ENCODE peak calls at places on chromosome 5, in seven cellular contexts. One of them, this sample, is unnamed.
A peak's percentile ranks its signal among the peaks of the same experiment; 100 is the strongest.

GRCh38 chr5:53469946-53470687 is 10.3 kb upstream of the FST start:
- DNase-seq in M059J: peak; percentile 69
- DNase-seq in T1000: no peak
- DNase-seq in natural killer cell treated with Interleukin-12 subunit alpha and Interleukin-12 subunit beta and Interleukin-15 and Interleukin-18, amount 100 ng/mL, for 72 hours: no peak
- DNase-seq in activated T-cell treated with anti-CD3 and anti-CD28 coated beads, Interleukin-2, amount 50 U/mL, for 72 hours: no peak
- DNase-seq in stimulated activated CD8-positive, alpha-beta memory T cell treated with anti-CD3 and anti-CD28 coated beads, Interleukin-2, amount 100 ng/mL, for 1 hour: no peak
- DNase-seq in T-helper 2 cell: no peak
- DNase-seq in this sample: no peak

GRCh38 chr5:175686396-175686795 is 28.5 kb downstream of the HRH2 start:
- DNase-seq in M059J: no peak
- DNase-seq in T1000: no peak
- DNase-seq in natural killer cell treated with Interleukin-12 subunit alpha and Interleukin-12 subunit beta and Interleukin-15 and Interleukin-18, amount 100 ng/mL, for 72 hours: no peak
- DNase-seq in activated T-cell treated with anti-CD3 and anti-CD28 coated beads, Interleukin-2, amount 50 U/mL, for 72 hours: no peak
- DNase-seq in stimulated activated CD8-positive, alpha-beta memory T cell treated with anti-CD3 and anti-CD28 coated beads, Interleukin-2, amount 100 ng/mL, for 1 hour: no peak
- DNase-seq in T-helper 2 cell: no peak
- DNase-seq in this sample: no peak

GRCh38 chr5:125704888-125705287 is 718.3 kb upstream of the GRAMD2B start:
- DNase-seq in M059J: no peak
- DNase-seq in T1000: no peak
- DNase-seq in natural killer cell treated with Interleukin-12 subunit alpha and Interleukin-12 subunit beta and Interleukin-15 and Interleukin-18, amount 100 ng/mL, for 72 hours: no peak
- DNase-seq in activated T-cell treated with anti-CD3 and anti-CD28 coated beads, Interleukin-2, amount 50 U/mL, for 72 hours: no peak
- DNase-seq in stimulated activated CD8-positive, alpha-beta memory T cell treated with anti-CD3 and anti-CD28 coated beads, Interleukin-2, amount 100 ng/mL, for 1 hour: no peak
- DNase-seq in T-helper 2 cell: no peak
- DNase-seq in this sample: no peak

GRCh38 chr5:10913846-10914245 is 152.8 kb upstream of the DAP start:
- DNase-seq in M059J: peak; percentile 100
- DNase-seq in T1000: no peak
- DNase-seq in natural killer cell treated with Interleukin-12 subunit alpha and Interleukin-12 subunit beta and Interleukin-15 and Interleukin-18, amount 100 ng/mL, for 72 hours: no peak
- DNase-seq in activated T-cell treated with anti-CD3 and anti-CD28 coated beads, Interleukin-2, amount 50 U/mL, for 72 hours: no peak
- DNase-seq in stimulated activated CD8-positive, alpha-beta memory T cell treated with anti-CD3 and anti-CD28 coated beads, Interleukin-2, amount 100 ng/mL, for 1 hour: no peak
- DNase-seq in T-helper 2 cell: no peak
- DNase-seq in this sample: no peak

GRCh38 chr5:94945656-94946055 is 327.2 kb downstream of the SLF1 start:
- DNase-seq in M059J: no peak
- DNase-seq in T1000: no peak
- DNase-seq in natural killer cell treated with Interleukin-12 subunit alpha and Interleukin-12 subunit beta and Interleukin-15 and Interleukin-18, amount 100 ng/mL, for 72 hours: no peak
- DNase-seq in activated T-cell treated with anti-CD3 and anti-CD28 coated beads, Interleukin-2, amount 50 U/mL, for 72 hours: no peak
- DNase-seq in stimulated activated CD8-positive, alpha-beta memory T cell treated with anti-CD3 and anti-CD28 coated beads, Interleukin-2, amount 100 ng/mL, for 1 hour: no peak
- DNase-seq in T-helper 2 cell: no peak
- DNase-seq in this sample: no peak

GRCh38 chr5:178428341-178429155 is 161.6 kb downstream of the COL23A1 start:
- DNase-seq in M059J: peak; percentile 23
- DNase-seq in T1000: no peak
- DNase-seq in natural killer cell treated with Interleukin-12 subunit alpha and Interleukin-12 subunit beta and Interleukin-15 and Interleukin-18, amount 100 ng/mL, for 72 hours: no peak
- DNase-seq in activated T-cell treated with anti-CD3 and anti-CD28 coated beads, Interleukin-2, amount 50 U/mL, for 72 hours: no peak
- DNase-seq in stimulated activated CD8-positive, alpha-beta memory T cell treated with anti-CD3 and anti-CD28 coated beads, Interleukin-2, amount 100 ng/mL, for 1 hour: no peak
- DNase-seq in T-helper 2 cell: no peak
- DNase-seq in this sample: no peak

GRCh38 chr5:150144211-150144801 is 11.3 kb downstream of the PDGFRB start:
- DNase-seq in M059J: no peak
- DNase-seq in T1000: no peak
- DNase-seq in natural killer cell treated with Interleukin-12 subunit alpha and Interleukin-12 subunit beta and Interleukin-15 and Interleukin-18, amount 100 ng/mL, for 72 hours: no peak
- DNase-seq in activated T-cell treated with anti-CD3 and anti-CD28 coated beads, Interleukin-2, amount 50 U/mL, for 72 hours: no peak
- DNase-seq in stimulated activated CD8-positive, alpha-beta memory T cell treated with anti-CD3 and anti-CD28 coated beads, Interleukin-2, amount 100 ng/mL, for 1 hour: no peak
- DNase-seq in T-helper 2 cell: no peak
- DNase-seq in this sample: no peak

GRCh38 chr5:84453405-84453804 is 68.7 kb upstream of the EDIL3 start:
- DNase-seq in M059J: no peak
- DNase-seq in T1000: no peak
- DNase-seq in natural killer cell treated with Interleukin-12 subunit alpha and Interleukin-12 subunit beta and Interleukin-15 and Interleukin-18, amount 100 ng/mL, for 72 hours: no peak
- DNase-seq in activated T-cell treated with anti-CD3 and anti-CD28 coated beads, Interleukin-2, amount 50 U/mL, for 72 hours: no peak
- DNase-seq in stimulated activated CD8-positive, alpha-beta memory T cell treated with anti-CD3 and anti-CD28 coated beads, Interleukin-2, amount 100 ng/mL, for 1 hour: no peak
- DNase-seq in T-helper 2 cell: no peak
- DNase-seq in this sample: no peak

GRCh38 chr5:20102291-20102690 is 114.3 kb upstream of the CDH18 start:
- DNase-seq in M059J: no peak
- DNase-seq in T1000: no peak
- DNase-seq in natural killer cell treated with Interleukin-12 subunit alpha and Interleukin-12 subunit beta and Interleukin-15 and Interleukin-18, amount 100 ng/mL, for 72 hours: no peak
- DNase-seq in activated T-cell treated with anti-CD3 and anti-CD28 coated beads, Interleukin-2, amount 50 U/mL, for 72 hours: no peak
- DNase-seq in stimulated activated CD8-positive, alpha-beta memory T cell treated with anti-CD3 and anti-CD28 coated beads, Interleukin-2, amount 100 ng/mL, for 1 hour: no peak
- DNase-seq in T-helper 2 cell: no peak
- DNase-seq in this sample: no peak

This sample was measured in T-helper 9 cell.